ENCODE peak calls at places on chromosomes 16 and 17, in four cellular contexts. S, O, T and V are unnamed samples. For H3K36me3 and H3K4me1, the result is how much of the 10 kb centered on the place peaks cover.

GRCh38 chr17:79691931-79692330 is 38.8 kb upstream of the ENPP7 start:
- DNase-seq in T (peak), S (no peak), O (peak), V (no peak)

GRCh38 chr17:48149174-48150106 is 41.9 kb downstream of the SNX11 start:
- DNase-seq in T (no peak), O (no peak), S (no peak), V (no peak)

GRCh38 chr17:14803781-14804180 is 461.3 kb downstream of the PMP22 start:
- DNase-seq in T (no peak), O (no peak), S (no peak), V (no peak)

GRCh38 chr17:72826602-72827001 is 265.9 kb downstream of the SLC39A11 start:
- DNase-seq in S (no peak), T (no peak), O (no peak), V (no peak)

GRCh38 chr16:51553910-51554309 is 402.8 kb upstream of the SALL1 start:
- DNase-seq in O (no peak), T (no peak), S (no peak), V (no peak)

GRCh38 chr17:21029032-21029431 is 13.8 kb downstream of the USP22 start:
- DNase-seq in T (no peak), O (no peak), S (no peak), V (no peak)

GRCh38 chr17:71464241-71464640 is 656.6 kb upstream of the SOX9 start:
- DNase-seq in S (no peak), T (no peak), O (no peak), V (no peak)

GRCh38 chr16:6955303-6955702 is 377.3 kb upstream of the RBFOX1 start:
- DNase-seq in O (no peak), S (no peak), T (no peak), V (no peak)

GRCh38 chr17:69450857-69451410 is 36.4 kb downstream of the MAP2K6 start:
- DNase-seq in T (no peak), S (no peak), O (no peak), V (no peak)

GRCh38 chr17:44383363-44383762 is 6.1 kb downstream of the ITGA2B start:
- DNase-seq in O (no peak), T (no peak), S (no peak), V (no peak)

GRCh38 chr17:6299275-6299674 is 135.6 kb downstream of the AIPL1 start:
- DNase-seq in O (no peak), S (no peak), T (no peak), V (no peak)

GRCh38 chr17:35849469-35850348 is 19.0 kb downstream of the HEATR9 start:
- DNase-seq in T (peak), O (peak), S (peak), V (peak)

GRCh38 chr17:16882243-16882925 is 89.5 kb downstream of the TNFRSF13B start:
- DNase-seq in S (no peak), O (no peak), T (no peak), V (no peak)

GRCh38 chr16:82881517-82881916 is 254.7 kb downstream of the CDH13 start:
- DNase-seq in S (no peak), O (no peak), T (no peak), V (no peak)

GRCh38 chr17:75587718-75588545 is at the start of gene MYO15B:
- DNase-seq in O (peak), T (peak), S (peak), V (peak)

GRCh38 chr16:87342978-87343752 is 26.0 kb upstream of the C16orf95 start:
- DNase-seq in S (no peak), T (no peak), O (no peak), V (no peak)

GRCh38 chr16:87345721-87346424 is 28.7 kb upstream of the C16orf95 start:
- DNase-seq in O (no peak), S (no peak), T (no peak), V (no peak)

GRCh38 chr16:87344931-87345631 is 27.9 kb upstream of the C16orf95 start:
- DNase-seq in T (peak), S (peak), O (peak), V (peak)

GRCh38 chr16:87343753-87344050 is 26.5 kb upstream of the C16orf95 start:
- DNase-seq in T (no peak), O (no peak), S (no peak), V (no peak)

DNA sequence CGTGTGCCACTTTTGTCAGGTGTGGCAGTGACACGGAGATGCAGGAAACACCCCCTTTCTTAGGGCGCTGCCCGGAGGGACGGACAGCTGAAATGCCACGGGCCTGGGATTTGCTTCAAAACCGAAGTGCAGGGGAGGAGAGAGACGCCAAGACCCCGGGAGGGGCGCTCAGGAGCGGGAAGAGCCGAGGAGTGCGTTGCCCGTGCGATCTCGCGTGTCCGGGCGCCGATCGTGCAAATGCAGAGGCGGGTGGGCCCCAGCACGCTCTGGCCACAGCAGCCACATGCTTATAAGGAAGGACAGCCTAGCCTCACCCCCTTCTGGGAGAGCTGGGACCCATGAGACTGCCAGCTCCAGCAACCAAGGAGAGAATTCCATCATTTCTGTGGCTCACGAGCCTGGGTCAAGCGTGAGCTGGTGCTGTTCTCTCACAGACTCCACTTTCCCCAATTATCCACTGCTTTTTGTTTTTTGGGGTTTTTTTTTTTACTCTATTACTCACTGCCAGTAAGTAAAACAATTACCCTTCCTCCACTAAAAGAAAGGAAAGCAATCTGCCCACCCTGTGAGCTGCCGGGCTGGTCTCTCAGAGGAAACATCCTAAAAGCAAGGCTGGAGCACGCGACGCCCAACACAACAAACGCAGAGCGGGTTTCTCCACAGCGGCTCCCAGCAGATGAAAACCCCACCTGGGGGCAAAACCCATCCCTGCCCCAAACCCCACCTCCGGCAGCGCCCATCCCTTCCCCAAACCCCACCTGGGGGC is 27.2 kb upstream of the C16orf95 start:
- DNase-seq in S (no peak), O (no peak), T (no peak), V (no peak)
- H3K36me3 ChIP-seq in S (under half), O (half or more), T (half or more), V (under half)

DNA sequence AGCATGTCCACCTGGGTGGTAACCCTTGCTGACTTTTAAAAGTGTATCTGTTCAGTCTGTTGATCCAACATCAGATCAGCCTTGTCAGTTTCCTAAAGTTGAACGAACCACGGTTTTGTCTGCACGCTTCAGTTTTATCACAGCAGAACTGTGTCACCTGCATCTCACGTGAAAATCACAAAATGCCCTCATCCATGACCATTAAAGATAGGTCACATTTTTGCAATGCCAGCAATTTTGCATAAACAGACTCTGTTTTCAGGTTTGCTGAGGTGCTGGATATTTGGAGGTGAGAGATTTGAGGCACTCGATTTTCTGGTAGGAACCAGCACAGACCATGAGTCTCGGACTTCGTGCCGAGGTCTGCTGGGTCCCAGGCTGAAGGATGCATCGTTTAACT is 3.0 kb downstream of the METRNL start:
- DNase-seq in S (no peak), O (no peak), T (no peak), V (no peak)
- H3K4me3 ChIP-seq in S (no peak), O (peak), T (peak), V (no peak)

DNA sequence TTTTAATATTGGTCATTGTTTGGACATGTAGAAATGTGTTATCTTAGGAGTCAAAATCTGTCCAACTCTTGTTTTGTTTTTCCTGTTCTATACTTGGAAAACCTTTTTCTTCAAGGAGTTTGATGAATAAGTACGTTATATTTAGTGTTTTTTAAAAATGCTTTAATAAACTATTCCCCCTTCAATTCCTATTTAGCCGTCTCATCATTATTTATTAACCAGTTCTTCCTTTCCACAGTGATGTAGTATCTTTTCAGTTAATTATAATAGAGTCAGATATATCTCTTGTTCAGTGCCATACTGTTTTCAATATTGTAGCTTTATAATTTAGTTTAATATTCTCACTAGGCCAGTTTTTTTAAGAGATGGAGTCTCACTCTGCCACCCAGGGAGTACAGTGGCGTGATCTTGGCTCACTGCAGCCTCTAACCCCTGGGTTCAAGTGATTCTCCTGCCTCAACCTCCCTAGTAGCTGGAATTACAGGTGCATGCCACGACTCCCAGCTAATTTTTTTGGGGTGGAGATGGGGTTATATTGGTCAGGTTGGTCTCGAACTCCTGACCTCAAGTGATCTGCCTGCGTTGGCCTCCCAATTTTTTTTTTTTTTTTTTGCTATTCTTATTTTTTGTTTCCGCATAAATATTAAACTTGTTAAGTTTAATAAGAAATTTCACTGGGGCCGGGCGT is 72.9 kb downstream of the KPNA2 start:
- DNase-seq in T (no peak), O (no peak), S (no peak), V (no peak)
- H3K4me1 ChIP-seq in T (under half), O (under half), S (under half), V (under half)

GRCh38 chr17:78088529-78088928 is 40.0 kb downstream of the TMC6 start:
- DNase-seq in O (no peak), T (no peak), S (no peak), V (no peak)

GRCh38 chr17:78086740-78087139 is 41.8 kb downstream of the TMC6 start:
- DNase-seq in O (no peak), S (no peak), T (no peak), V (no peak)

GRCh38 chr17:78079253-78079652 is 49.3 kb downstream of the TMC6 start:
- DNase-seq in O (no peak), S (no peak), T (no peak), V (no peak)

GRCh38 chr17:78081551-78081950 is 47.0 kb downstream of the TMC6 start:
- DNase-seq in S (no peak), O (no peak), T (no peak), V (no peak)

GRCh38 chr17:78082988-78083387 is 45.6 kb downstream of the TMC6 start:
- DNase-seq in O (no peak), S (no peak), T (no peak), V (no peak)
- H3K36me3 ChIP-seq in O (half or more), S (under half), T (half or more), V (half or more)

DNA sequence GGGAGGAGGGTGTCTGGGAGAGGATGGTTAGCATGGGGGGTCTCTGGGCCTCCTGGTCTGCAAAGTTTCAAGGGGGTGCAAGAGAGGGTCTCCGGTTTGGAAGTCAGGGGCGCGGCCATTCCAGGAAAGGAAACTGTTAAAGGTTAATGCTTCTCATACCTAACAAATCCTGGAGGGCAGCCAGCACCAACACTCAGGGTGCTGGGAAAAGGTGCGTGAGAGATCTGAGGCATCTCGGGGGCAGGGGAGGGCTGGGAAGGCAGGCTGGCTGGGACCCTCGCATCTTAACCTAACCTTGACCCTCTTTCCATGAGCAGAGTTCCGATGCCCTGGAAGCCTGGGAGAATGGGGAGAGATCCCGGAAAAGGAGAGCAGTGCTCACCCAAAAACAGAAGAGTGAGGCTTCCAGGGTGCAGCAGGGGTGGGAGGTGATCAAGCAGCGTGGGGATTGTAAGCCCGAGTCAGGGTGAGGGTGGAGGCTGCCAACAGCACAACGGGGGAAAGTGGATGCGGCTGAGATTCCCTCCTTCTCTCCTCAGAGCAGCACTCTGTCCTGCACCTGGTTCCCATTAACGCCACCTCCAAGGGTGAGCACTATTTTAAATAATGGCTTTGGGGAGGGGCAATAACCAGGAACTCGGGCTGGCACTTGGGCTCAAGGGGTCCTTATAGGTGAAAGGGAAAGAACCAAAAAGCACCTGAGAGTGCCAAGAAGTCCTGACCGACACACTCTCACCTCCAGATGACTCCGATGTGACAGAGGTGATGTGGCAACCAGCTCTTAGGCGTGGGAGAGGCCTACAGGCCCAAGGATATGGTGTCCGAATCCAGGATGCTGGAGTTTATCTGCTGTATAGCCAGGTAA is 989 bp downstream of the TNFSF13 start:
- DNase-seq in S (peak), O (peak), T (no peak), V (no peak)
- H3K4me3 ChIP-seq in S (peak), O (peak), T (peak), V (no peak)

DNA sequence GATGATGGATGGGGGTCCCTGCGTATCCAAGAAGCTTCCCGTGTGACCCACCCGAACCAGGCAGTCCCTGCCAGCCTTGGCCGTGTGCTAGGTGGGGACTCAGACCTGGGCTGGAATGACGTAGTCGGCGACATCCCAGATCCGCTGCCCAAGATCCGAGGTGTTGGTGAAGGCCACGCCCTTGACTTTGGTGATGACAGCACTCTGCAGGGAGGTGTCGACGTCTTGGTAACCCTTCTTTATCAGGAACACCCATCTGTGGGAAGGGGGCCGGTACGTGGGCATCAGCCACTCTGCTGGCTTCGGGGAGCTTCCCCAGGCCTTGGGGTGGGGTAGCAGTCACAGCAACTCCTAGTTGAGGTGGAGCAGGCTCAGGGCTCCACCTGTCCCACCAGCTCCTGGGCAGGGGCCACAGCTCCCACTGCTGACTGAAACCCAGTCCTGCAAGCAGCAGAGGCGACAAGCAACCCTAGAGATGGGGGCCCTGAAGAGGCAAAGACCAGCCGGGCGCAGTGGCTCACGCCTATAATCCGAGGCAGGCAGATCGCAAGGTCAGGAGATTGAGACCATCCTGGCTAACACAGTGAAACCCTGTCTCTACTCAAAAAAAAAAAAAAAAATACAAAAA is 4.3 kb downstream of the P2RX5 start:
- DNase-seq in T (no peak), S (no peak), O (no peak), V (no peak)
- H3K4me1 ChIP-seq in T (under half), S (under half), O (under half), V (under half)

GRCh38 chr16:28136751-28137434 is 73.4 kb upstream of the GSG1L start:
- DNase-seq in T (no peak), O (no peak), S (no peak), V (peak)

GRCh38 chr16:28146536-28146935 is 65.2 kb downstream of the XPO6 start:
- DNase-seq in S (no peak), O (no peak), T (no peak), V (no peak)

GRCh38 chr16:28139530-28139929 is 72.2 kb downstream of the XPO6 start:
- DNase-seq in T (no peak), O (no peak), S (no peak), V (no peak)

GRCh38 chr16:28140788-28141618 is 70.8 kb downstream of the XPO6 start:
- DNase-seq in T (no peak), O (peak), S (no peak), V (peak)
- H3K36me3 ChIP-seq in T (half or more), O (half or more), S (under half), V (under half)

GRCh38 chr17:28897769-28898259 is 281 bp upstream of the FLOT2 start:
- DNase-seq in T (no peak), S (no peak), O (no peak), V (no peak)

GRCh38 chr17:28896884-28897768 is at the start of gene FLOT2:
- DNase-seq in T (peak), O (peak), S (peak), V (peak)

GRCh38 chr17:28899212-28899815 is 1.8 kb upstream of the FLOT2 start:
- DNase-seq in O (no peak), S (no peak), T (no peak), V (no peak)

GRCh38 chr17:28896491-28896883 is 1.0 kb downstream of the FLOT2 start:
- DNase-seq in S (no peak), O (no peak), T (no peak), V (no peak)

DNA sequence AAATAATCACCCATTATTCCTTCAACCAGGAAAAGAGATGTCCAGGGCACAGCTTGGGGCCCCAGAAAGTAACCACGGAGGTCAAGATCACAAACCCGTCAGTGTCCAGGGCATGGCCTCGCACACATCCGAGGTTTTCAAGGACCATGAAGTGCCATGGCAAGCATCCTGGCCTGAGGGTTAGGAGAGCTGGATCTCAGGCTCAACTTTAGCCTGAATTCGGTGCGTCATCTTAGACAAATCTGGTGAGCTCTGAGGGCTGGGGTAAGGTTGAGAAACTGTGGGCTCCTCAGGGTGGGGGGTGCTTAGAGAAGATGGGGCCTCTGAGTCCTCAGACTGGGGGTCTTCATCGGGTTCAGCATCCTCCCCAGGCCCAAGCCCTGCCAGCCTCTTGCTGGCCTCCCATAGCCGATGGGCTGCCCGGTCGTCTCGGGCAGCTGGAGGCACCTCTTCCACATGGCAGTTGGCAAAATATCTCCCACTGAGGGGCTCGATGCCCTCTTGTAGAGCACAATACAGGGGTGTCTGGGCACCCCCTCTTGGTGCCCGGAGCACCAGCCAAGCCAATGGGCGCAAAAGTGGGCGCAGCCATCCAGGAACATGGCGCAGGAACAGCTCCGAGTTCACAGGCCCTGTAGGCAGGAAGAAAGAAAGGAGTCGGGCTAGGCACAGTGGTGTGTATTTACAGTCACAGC is 875 bp upstream of the FLOT2 start:
- DNase-seq in T (no peak), O (no peak), S (no peak), V (no peak)
- H3K4me3 ChIP-seq in T (no peak), O (peak), S (peak), V (peak)

DNA sequence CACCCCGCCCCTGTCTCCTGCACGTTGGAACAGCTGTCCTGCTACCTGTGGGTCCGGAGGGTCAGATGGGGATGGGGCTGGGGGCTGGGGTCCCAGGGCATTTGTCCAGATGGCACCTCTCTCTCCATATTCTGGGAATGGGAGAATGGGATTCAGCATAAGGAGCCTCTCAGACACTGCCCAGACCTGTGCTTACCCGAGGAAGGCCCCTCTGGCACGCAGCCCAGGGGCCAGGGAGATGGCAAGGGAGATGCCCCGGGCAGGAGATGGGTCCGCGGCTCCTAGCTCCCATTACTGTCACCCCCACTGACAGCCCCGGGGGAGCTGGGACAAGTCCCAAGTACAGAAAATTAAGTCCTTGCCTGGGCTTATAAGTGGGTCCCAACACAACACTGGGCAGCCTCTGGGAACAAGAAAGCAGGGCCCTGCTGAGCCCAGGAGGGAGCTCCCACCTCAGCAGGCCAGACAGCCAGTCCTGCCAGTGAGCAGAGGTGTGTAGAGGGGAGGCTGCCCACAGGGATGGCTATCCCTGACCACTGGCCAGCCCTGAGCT is 1.8 kb downstream of the VASN start:
- DNase-seq in O (no peak), S (no peak), T (no peak), V (no peak)
- H3K4me1 ChIP-seq in O (half or more), S (under half), T (half or more), V (under half)